ENCODE peak calls at places on chromosomes 12 and 14, in six cellular contexts. O is AG04450, Z is GM20000, E is stomach, G is lung, D is heart right ventricle. K is an unnamed sample.

GRCh38 chr12:34387711-34388635 is 365.7 kb downstream of the ALG10 start:
- DNase-seq in O (no peak), D (no peak), Z (no peak), E (no peak), G (no peak), K (no peak)

GRCh38 chr12:11798856-11799530 is 149.5 kb downstream of the ETV6 start:
- DNase-seq in Z (no peak), G (no peak), D (peak; percentile 70), E (no peak), O (peak; percentile 63), K (no peak)

GRCh38 chr12:65170245-65170881 is 980 bp downstream of the LEMD3 start:
- DNase-seq in E (peak; percentile 67), G (peak; percentile 69), Z (peak; percentile 82), D (peak; percentile 64), O (no peak), K (no peak)

GRCh38 chr14:55912344-55912743 is 205.9 kb upstream of the PELI2 start:
- DNase-seq in O (no peak), G (no peak), D (no peak), E (no peak), Z (no peak), K (no peak)

GRCh38 chr12:2396448-2396871 is 343.7 kb downstream of the CACNA1C start:
- DNase-seq in O (no peak), E (no peak), G (peak; percentile 59), D (peak; percentile 48), Z (no peak), K (no peak)

GRCh38 chr14:47917344-47917954 is 242.0 kb upstream of the MDGA2 start:
- DNase-seq in G (no peak), E (no peak), D (no peak), Z (no peak), O (no peak), K (no peak)

GRCh38 chr12:80714055-80714454 is 2.7 kb upstream of the MYF5 start:
- DNase-seq in E (no peak), D (no peak), G (no peak), Z (no peak), O (no peak), K (no peak)

GRCh38 chr12:10722502-10722904 is 620 bp downstream of the YBX3 start:
- DNase-seq in E (peak; percentile 43), D (peak; percentile 34), O (peak; percentile 18), Z (peak; percentile 79), G (peak; percentile 34), K (no peak)

GRCh38 chr12:2054091-2055018 is 1.6 kb downstream of the CACNA1C start:
- DNase-seq in D (no peak), G (no peak), Z (no peak), E (no peak), O (no peak), K (no peak)

GRCh38 chr12:120376416-120376815 is 7.5 kb upstream of the MSI1 start:
- DNase-seq in G (no peak), D (no peak), O (no peak), Z (no peak), E (no peak), K (no peak)

GRCh38 chr14:105335735-105336476 is 21.4 kb downstream of the PACS2 start:
- DNase-seq in O (no peak), Z (no peak), E (no peak), G (no peak), D (no peak), K (no peak)

GRCh38 chr12:94208433-94208921 is 60.1 kb downstream of the PLXNC1 start:
- DNase-seq in E (no peak), Z (peak; percentile 42), D (peak; percentile 13), G (no peak), O (no peak), K (no peak)

GRCh38 chr12:121741743-121742142 is 29.2 kb downstream of the TMEM120B start:
- DNase-seq in O (no peak), E (no peak), Z (no peak), G (no peak), D (no peak), K (no peak)

GRCh38 chr14:34571771-34572170 is 32.3 kb upstream of the EAPP start:
- DNase-seq in Z (no peak), E (no peak), D (no peak), G (no peak), O (no peak), K (no peak)

GRCh38 chr12:24938341-24938740 is 10.6 kb downstream of the BCAT1 start:
- DNase-seq in O (no peak), E (no peak), D (no peak), G (no peak), Z (no peak), K (no peak)

GRCh38 chr14:50363734-50364113 is 33.0 kb downstream of the CDKL1 start:
- DNase-seq in Z (peak; percentile 72), E (no peak), O (no peak), G (no peak), D (no peak), K (peak; percentile 78)

GRCh38 chr14:20631023-20631820 is 10.3 kb downstream of the OR6S1 start:
- DNase-seq in D (no peak), O (peak; percentile 27), G (no peak), Z (no peak), E (peak; percentile 39), K (no peak)

GRCh38 chr12:49089831-49090773 is 4.5 kb downstream of the DHH start:
- DNase-seq in O (no peak), Z (no peak), D (no peak), E (peak; percentile 31), G (no peak), K (no peak)

GRCh38 chr14:68951800-68952540 is 27.1 kb downstream of the ACTN1 start:
- DNase-seq in Z (no peak), E (no peak), D (no peak), G (no peak), O (no peak), K (no peak)

GRCh38 chr14:63375772-63376171 is 57.0 kb upstream of the GPHB5 start:
- DNase-seq in E (no peak), G (no peak), Z (no peak), O (peak; percentile 8), D (no peak), K (no peak)

GRCh38 chr14:77266336-77266735 is 4.7 kb downstream of the NGB start:
- DNase-seq in E (no peak), Z (no peak), D (no peak), G (no peak), O (no peak), K (no peak)

GRCh38 chr12:131862600-131862993 is 31.8 kb upstream of the ULK1 start:
- DNase-seq in E (no peak), Z (no peak), G (no peak), O (no peak), D (no peak), K (no peak)

GRCh38 chr14:73731111-73731510 is 16.9 kb upstream of the PNMA1 start:
- DNase-seq in E (no peak), Z (no peak), O (no peak), D (no peak), G (no peak), K (no peak)
- TF ChIP-seq CTCF in E (no peak), Z (no peak), O (no peak), D (peak; percentile 5), G (no peak), K (no peak)

GRCh38 chr12:116784238-116784612 is 46.1 kb downstream of the RNFT2 start:
- DNase-seq in D (no peak), G (no peak), E (no peak), O (no peak), Z (no peak), K (no peak)
- TF ChIP-seq CTCF in D (no peak), G (no peak), E (no peak), O (no peak), Z (no peak), K (no peak)

DNA sequence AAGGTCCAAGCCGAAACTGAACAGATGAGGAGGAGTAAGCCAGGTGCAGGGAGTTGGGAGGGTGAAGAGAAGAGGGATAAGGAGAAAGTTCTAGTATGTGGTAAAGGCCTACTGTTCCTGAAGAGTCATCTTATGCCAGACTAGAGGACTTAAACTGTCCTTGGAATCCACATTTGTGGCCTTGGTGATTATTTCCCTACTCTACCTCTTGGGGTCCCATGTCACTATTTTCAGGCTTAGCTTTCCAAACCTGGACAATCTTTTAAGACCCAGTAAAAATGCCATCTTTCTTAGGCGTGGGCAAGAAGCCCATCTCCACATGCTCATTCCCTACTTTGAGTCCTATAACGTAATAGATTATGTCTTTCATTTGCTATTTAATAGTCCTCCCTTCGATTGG is 40.1 kb upstream of the CRY1 start:
- DNase-seq in Z (no peak), D (no peak), O (no peak), E (no peak), G (no peak), K (no peak)
- TF ChIP-seq CTCF in Z (no peak), D (no peak), O (no peak), E (no peak), G (no peak), K (no peak)

GRCh38 chr14:104150201-104151027 is 12.0 kb downstream of the KIF26A start:
- DNase-seq in E (no peak), O (no peak), D (peak; percentile 51), G (no peak), Z (no peak), K (no peak)
- TF ChIP-seq CTCF in E (no peak), O (peak; percentile 14), D (no peak), G (no peak), Z (no peak), K (peak; percentile 61)

GRCh38 chr12:16668198-16668597 is 62.2 kb upstream of the LMO3 start:
- DNase-seq in D (no peak), G (no peak), O (no peak), Z (no peak), E (no peak), K (no peak)
- TF ChIP-seq CTCF in D (no peak), G (no peak), O (no peak), Z (no peak), E (no peak), K (no peak)

DNA sequence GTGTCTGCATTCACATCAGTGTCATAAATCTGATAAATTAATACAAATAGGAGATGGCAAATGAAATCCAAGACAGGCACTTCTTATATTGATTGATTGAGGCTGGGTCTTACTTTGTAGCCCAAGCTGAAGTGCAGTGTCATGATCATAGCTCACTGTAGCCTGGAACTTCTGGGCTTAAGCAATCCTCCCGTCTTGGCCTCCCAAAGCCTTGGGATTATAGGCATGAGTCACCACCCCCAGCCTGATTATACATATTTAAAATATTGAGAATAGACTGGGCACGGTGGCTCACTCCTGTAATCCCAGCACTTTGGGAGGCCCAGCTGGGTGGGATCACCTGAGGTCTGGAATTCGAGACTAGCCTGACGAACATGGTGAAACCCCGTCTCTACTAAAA is 51.3 kb downstream of the MARK3 start:
- DNase-seq in O (no peak), E (no peak), D (no peak), Z (no peak), G (no peak), K (no peak)
- TF ChIP-seq CTCF in O (no peak), E (no peak), D (no peak), Z (no peak), G (no peak), K (no peak)

GRCh38 chr12:83036847-83037246 is 350.1 kb downstream of the TMTC2 start:
- DNase-seq in D (no peak), E (no peak), G (no peak), O (no peak), Z (no peak), K (no peak)
- TF ChIP-seq CTCF in D (no peak), E (no peak), G (no peak), O (no peak), Z (no peak), K (no peak)

GRCh38 chr14:22131749-22132476 is 457.1 kb downstream of the DAD1 start:
- DNase-seq in E (no peak), O (no peak), D (no peak), Z (no peak), G (no peak), K (no peak)
- TF ChIP-seq CTCF in E (no peak), O (peak; percentile 54), D (peak; percentile 36), Z (peak; percentile 17), G (no peak), K (peak; percentile 69)

K was measured in GM12864.